ENCODE peak calls at places on chromosome 7, in nine cellular contexts. U is lung; G is mammary epithelial cell; N is PC-9; K is cardiac muscle cell; Y is tibial artery; X is CD4-positive, alpha-beta memory T cell; C is osteoblast; I is OCI-LY7. V is an unnamed sample.

GRCh38 chr7:13989138-13989943 is at the start of gene ETV1:
- DNase-seq in I (no peak), G (peak; percentile 56), Y (peak; percentile 70), X (peak; percentile 32), N (peak; percentile 47), C (peak; percentile 79), K (peak; percentile 94), U (peak; percentile 72), V (peak; percentile 21)

GRCh38 chr7:143222782-143223181 is 945 bp downstream of the TAS2R40 start:
- DNase-seq in N (no peak), K (no peak), U (peak; percentile 51), G (no peak), X (no peak), Y (peak; percentile 48), C (no peak), I (no peak), V (no peak)

GRCh38 chr7:14759785-14760184 is 142.8 kb downstream of the DGKB start:
- DNase-seq in I (no peak), Y (no peak), X (no peak), U (no peak), C (no peak), G (peak; percentile 21), N (no peak), K (no peak), V (no peak)

GRCh38 chr7:70630647-70631457 is 501.1 kb upstream of the GALNT17 start:
- DNase-seq in C (no peak), N (no peak), U (no peak), Y (peak; percentile 32), G (no peak), X (no peak), I (no peak), K (no peak), V (no peak)

GRCh38 chr7:93427107-93427506 is 147.4 kb downstream of the CALCR start:
- DNase-seq in K (no peak), G (no peak), Y (no peak), X (no peak), U (no peak), C (no peak), N (no peak), I (no peak), V (no peak)

GRCh38 chr7:15330943-15331342 is 230.9 kb downstream of the AGMO start:
- DNase-seq in G (no peak), N (no peak), K (no peak), Y (no peak), U (no peak), C (no peak), I (no peak), X (no peak), V (no peak)

GRCh38 chr7:14207154-14207553 is 217.7 kb upstream of the ETV1 start:
- DNase-seq in I (no peak), X (no peak), U (no peak), N (no peak), K (no peak), C (no peak), G (peak; percentile 11), Y (no peak), V (no peak)

GRCh38 chr7:17147409-17147808 is 151.0 kb upstream of the AHR start:
- DNase-seq in K (no peak), U (no peak), I (no peak), C (peak; percentile 68), Y (no peak), G (no peak), X (no peak), N (no peak), V (no peak)

GRCh38 chr7:92987095-92987494 is 130.7 kb downstream of the SAMD9 start:
- DNase-seq in X (no peak), G (no peak), Y (no peak), I (no peak), N (no peak), K (no peak), U (no peak), C (peak; percentile 34), V (no peak)

GRCh38 chr7:137295925-137296324 is 47.6 kb downstream of the PTN start:
- DNase-seq in N (no peak), G (no peak), C (no peak), X (no peak), I (no peak), U (no peak), Y (no peak), K (no peak), V (no peak)

GRCh38 chr7:131935180-131935579 is 378.8 kb upstream of the PODXL start:
- DNase-seq in K (no peak), Y (no peak), N (no peak), X (no peak), G (no peak), I (no peak), C (no peak), U (no peak), V (no peak)

GRCh38 chr7:10720042-10720441 is 253.6 kb upstream of the PHF14 start:
- DNase-seq in U (no peak), X (no peak), I (no peak), G (no peak), C (no peak), Y (no peak), K (no peak), N (no peak), V (no peak)

GRCh38 chr7:116443101-116443523 is 56.4 kb upstream of the CAV2 start:
- DNase-seq in N (peak; percentile 46), K (no peak), X (no peak), U (no peak), C (peak; percentile 88), Y (no peak), G (peak; percentile 90), I (no peak), V (peak; percentile 24)

GRCh38 chr7:132112111-132112510 is 464.2 kb downstream of the PLXNA4 start:
- DNase-seq in U (no peak), G (no peak), N (no peak), Y (no peak), X (no peak), I (no peak), K (no peak), C (no peak), V (no peak)

GRCh38 chr7:72539702-72540101 is 127.6 kb upstream of the CALN1 start:
- DNase-seq in U (no peak), K (no peak), G (no peak), C (no peak), Y (no peak), I (no peak), N (no peak), X (no peak), V (no peak)

GRCh38 chr7:128812514-128813168 is 17.6 kb upstream of the FLNC start:
- DNase-seq in K (no peak), C (no peak), U (no peak), G (no peak), I (no peak), N (peak; percentile 55), Y (peak; percentile 60), X (no peak), V (no peak)
- H3K36me3 ChIP-seq in K (no peaks in the 10 kb centered on the region), C (peaks cover under 1% of the 10 kb centered on the region), U (no peaks in the 10 kb centered on the region), G (no peaks in the 10 kb centered on the region), I (peaks cover under 1% of the 10 kb centered on the region), N (no peaks in the 10 kb centered on the region), Y (peaks cover 5% of the 10 kb centered on the region), X (no peaks in the 10 kb centered on the region), V (no peaks in the 10 kb centered on the region)

GRCh38 chr7:5635461-5636445 is 145.7 kb downstream of the RNF216 start:
- DNase-seq in K (no peak), N (no peak), Y (no peak), C (peak; percentile 19), I (no peak), X (no peak), U (no peak), G (no peak), V (no peak)
- H3K4me3 ChIP-seq in K (no peak overlapping the region), N (no peak overlapping the region), Y (no peak overlapping the region), C (no peak overlapping the region), I (no peak overlapping the region), X (no peak overlapping the region), U (no peak overlapping the region), G (no peak overlapping the region), V (no peak overlapping the region)

GRCh38 chr7:105589221-105590077 is 8.2 kb upstream of the EFCAB10 start:
- DNase-seq in C (peak; percentile 93), Y (peak; percentile 53), X (peak; percentile 47), N (peak; percentile 66), I (peak; percentile 78), G (peak; percentile 76), U (peak; percentile 40), K (peak; percentile 69), V (peak; percentile 66)
- H3K4me1 ChIP-seq in C (peaks cover 2% of the 10 kb centered on the region), Y (no peaks in the 10 kb centered on the region), X (peaks cover 4% of the 10 kb centered on the region), N (no peaks in the 10 kb centered on the region), I (peaks cover 6% of the 10 kb centered on the region), G (no peaks in the 10 kb centered on the region), U (no peaks in the 10 kb centered on the region), K (peaks cover 11% of the 10 kb centered on the region), V (no peaks in the 10 kb centered on the region)

GRCh38 chr7:6022671-6023070 is 8.5 kb upstream of the ANKRD61 start:
- DNase-seq in C (no peak), K (no peak), Y (no peak), I (no peak), U (no peak), X (no peak), N (no peak), G (no peak), V (no peak)
- H3K36me3 ChIP-seq in C (peaks cover 82% of the 10 kb centered on the region), K (peaks cover 73% of the 10 kb centered on the region), Y (peaks cover 100% of the 10 kb centered on the region), I (peaks cover 99% of the 10 kb centered on the region), U (peaks cover 36% of the 10 kb centered on the region), X (peaks cover 55% of the 10 kb centered on the region), N (peaks cover 85% of the 10 kb centered on the region), G (peaks cover 32% of the 10 kb centered on the region), V (peaks cover 3% of the 10 kb centered on the region)

GRCh38 chr7:151140826-151141225 is 26.7 kb downstream of the GBX1 start:
- DNase-seq in C (no peak), U (no peak), Y (no peak), G (no peak), N (no peak), X (no peak), I (no peak), K (no peak), V (no peak)

GRCh38 chr7:151139791-151140190 is 27.7 kb downstream of the GBX1 start:
- DNase-seq in G (no peak), X (no peak), U (no peak), C (no peak), K (no peak), N (no peak), I (no peak), Y (no peak), V (no peak)

GRCh38 chr7:151138541-151138910 is 29.0 kb downstream of the GBX1 start:
- DNase-seq in N (no peak), G (no peak), C (no peak), X (no peak), Y (no peak), I (no peak), U (no peak), K (no peak), V (peak; percentile 20)

GRCh38 chr7:151137841-151138540 is 29.5 kb downstream of the GBX1 start:
- DNase-seq in U (no peak), I (no peak), X (no peak), K (peak; percentile 46), N (no peak), G (no peak), C (no peak), Y (no peak), V (peak; percentile 30)

DNA sequence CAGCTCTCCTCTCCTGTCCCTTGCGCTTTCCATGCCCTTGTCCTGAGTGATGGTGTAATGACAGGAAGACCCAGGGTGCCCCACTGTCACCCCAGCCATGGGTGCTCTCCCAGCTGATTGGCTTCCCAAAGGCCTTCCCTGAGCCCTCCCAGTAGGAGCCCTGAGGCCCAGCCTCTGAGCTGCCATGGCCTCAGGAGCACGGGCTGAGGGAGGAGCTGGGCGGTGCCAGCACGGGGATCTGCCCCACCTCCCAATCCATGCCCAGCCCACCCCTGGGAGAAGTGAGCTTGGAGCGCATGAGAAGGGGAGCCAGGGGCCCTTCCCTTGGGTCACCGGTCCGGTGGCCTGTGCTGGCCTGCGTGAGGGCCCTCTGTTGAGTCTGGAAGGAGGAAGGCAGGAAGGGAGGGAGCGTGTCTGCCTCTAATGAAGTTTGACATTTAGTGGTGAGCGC is 28.4 kb downstream of the GBX1 start:
- DNase-seq in N (no peak), Y (no peak), I (no peak), G (no peak), X (no peak), U (no peak), C (peak; percentile 80), K (no peak), V (peak; percentile 22)
- H3K4me3 ChIP-seq in N (no peak overlapping the region), Y (no peak overlapping the region), I (no peak overlapping the region), G (no peak overlapping the region), X (no peak overlapping the region), U (no peak overlapping the region), C (no peak overlapping the region), K (no peak overlapping the region), V (no peak overlapping the region)